ENCODE peak calls at places on chromosomes 3 and 15, in eight cellular contexts. M is stomach, Y is heart right ventricle, W is IMR-90, K is A549, O is tibial artery, I is prostate gland, H is body of pancreas. B is an unnamed sample. For H3K9me3, the result is how much of the 10 kb centered on the place peaks cover.

GRCh38 chr3:57659810-57660439 is 33.0 kb downstream of the DENND6A start:
- DNase-seq in M (no peak), Y (no peak), W (no peak), K (no peak), O (no peak), I (no peak), H (no peak), B (no peak)

GRCh38 chr3:11289864-11290263 is 17.7 kb downstream of the ATG7 start:
- DNase-seq in M (no peak), Y (no peak), W (no peak), K (no peak), O (no peak), I (no peak), H (no peak), B (no peak)

GRCh38 chr15:84699538-84700191 is 16.3 kb downstream of the SEC11A start:
- DNase-seq in M (no peak), Y (no peak), W (no peak), K (no peak), O (no peak), I (no peak), H (no peak), B (no peak)

GRCh38 chr15:74173545-74174215 is at the start of gene ISLR:
- DNase-seq in M (no peak), Y (peak), W (peak), K (no peak), O (peak), I (no peak), H (no peak), B (no peak)

GRCh38 chr3:172355836-172356235 is 92.4 kb downstream of the GHSR start:
- DNase-seq in M (peak), Y (no peak), W (peak), K (no peak), O (no peak), I (no peak), H (peak), B (no peak)

GRCh38 chr3:165513715-165514711 is 317.8 kb upstream of the SLITRK3 start:
- DNase-seq in M (no peak), Y (no peak), W (no peak), K (no peak), O (no peak), I (no peak), H (no peak), B (no peak)

GRCh38 chr3:125051715-125052581 is 3.8 kb downstream of the HEG1 start:
- DNase-seq in M (no peak), Y (peak), W (peak), K (no peak), O (peak), I (peak), H (no peak), B (peak)

GRCh38 chr3:8557298-8557697 is 55.7 kb downstream of the LMCD1 start:
- DNase-seq in M (no peak), Y (peak), W (peak), K (no peak), O (no peak), I (no peak), H (no peak), B (peak)

GRCh38 chr15:27767918-27768640 is 331.0 kb downstream of the OCA2 start:
- DNase-seq in M (no peak), Y (no peak), W (no peak), K (no peak), O (no peak), I (no peak), H (no peak), B (no peak)

GRCh38 chr3:14773691-14774128 is 45.1 kb upstream of the FGD5 start:
- DNase-seq in M (no peak), Y (no peak), W (no peak), K (no peak), O (peak), I (no peak), H (no peak), B (peak)

GRCh38 chr15:64216722-64217428 is 54.1 kb upstream of the PPIB start:
- DNase-seq in M (no peak), Y (no peak), W (no peak), K (no peak), O (no peak), I (no peak), H (peak), B (no peak)

GRCh38 chr15:69574506-69574905 is 121.9 kb downstream of the RPLP1 start:
- DNase-seq in M (no peak), Y (no peak), W (no peak), K (no peak), O (no peak), I (no peak), H (no peak), B (no peak)

GRCh38 chr3:178320481-178321352 is 215.5 kb upstream of the KCNMB2 start:
- DNase-seq in M (peak), Y (peak), W (peak), K (no peak), O (no peak), I (no peak), H (peak), B (peak)

GRCh38 chr3:167978071-167978470 is 117.7 kb downstream of the GOLIM4 start:
- DNase-seq in M (peak), Y (no peak), W (no peak), K (no peak), O (no peak), I (peak), H (no peak), B (no peak)

GRCh38 chr15:72319360-72319984 is 485 bp downstream of the CELF6 start:
- DNase-seq in M (peak), Y (peak), W (peak), K (peak), O (peak), I (peak), H (peak), B (no peak)

GRCh38 chr3:115792206-115792955 is 169.1 kb downstream of the GAP43 start:
- DNase-seq in M (no peak), Y (no peak), W (peak), K (no peak), O (no peak), I (no peak), H (no peak), B (no peak)

GRCh38 chr3:119514637-119515036 is 16.3 kb downstream of the TIMMDC1 start:
- DNase-seq in M (no peak), Y (no peak), W (no peak), K (no peak), O (no peak), I (no peak), H (no peak), B (no peak)

GRCh38 chr3:133424937-133425869 is 25.3 kb downstream of the BFSP2 start:
- DNase-seq in M (no peak), Y (no peak), W (no peak), K (no peak), O (no peak), I (no peak), H (no peak), B (no peak)

GRCh38 chr3:53045784-53046170 is at the start of gene SFMBT1:
- DNase-seq in M (peak), Y (peak), W (peak), K (peak), O (peak), I (peak), H (peak), B (no peak)

GRCh38 chr15:95025924-95026728 is 794.8 kb downstream of the MCTP2 start:
- DNase-seq in M (peak), Y (peak), W (peak), K (peak), O (no peak), I (no peak), H (no peak), B (no peak)

GRCh38 chr3:54139630-54140029 is 17.3 kb downstream of the CACNA2D3 start:
- DNase-seq in M (no peak), Y (no peak), W (no peak), K (no peak), O (no peak), I (no peak), H (no peak), B (no peak)

GRCh38 chr3:88150371-88150770 is 612 bp downstream of the C3orf38 start:
- DNase-seq in M (no peak), Y (no peak), W (no peak), K (no peak), O (no peak), I (no peak), H (no peak), B (no peak)

GRCh38 chr15:42156266-42156922 is at the start of gene PLA2G4F:
- DNase-seq in M (peak), Y (no peak), W (no peak), K (no peak), O (peak), I (peak), H (peak), B (no peak)

GRCh38 chr15:69631978-69632377 is 179.4 kb downstream of the RPLP1 start:
- DNase-seq in M (no peak), Y (no peak), W (no peak), K (no peak), O (no peak), I (no peak), H (no peak), B (no peak)

GRCh38 chr15:73560501-73561117 is 72.6 kb downstream of the NPTN start:
- DNase-seq in M (no peak), Y (peak), W (peak), K (peak), O (no peak), I (peak), H (no peak), B (no peak)

GRCh38 chr15:66595332-66595731 is 29.5 kb upstream of the LCTL start:
- DNase-seq in M (no peak), Y (no peak), W (no peak), K (no peak), O (no peak), I (no peak), H (no peak), B (no peak)

GRCh38 chr3:124995460-124995994 is 60.3 kb downstream of the HEG1 start:
- DNase-seq in M (peak), Y (peak), W (peak), K (peak), O (peak), I (peak), H (peak), B (peak)

GRCh38 chr3:99626415-99626788 is 12.0 kb upstream of the COL8A1 start:
- DNase-seq in M (no peak), Y (no peak), W (no peak), K (no peak), O (no peak), I (no peak), H (no peak), B (no peak)

GRCh38 chr3:193874997-193875593 is 260.9 kb upstream of the HES1 start:
- DNase-seq in M (no peak), Y (no peak), W (no peak), K (no peak), O (no peak), I (no peak), H (no peak), B (no peak)

GRCh38 chr3:175176556-175176955 is 317.4 kb downstream of the NAALADL2 start:
- DNase-seq in M (no peak), Y (no peak), W (no peak), K (no peak), O (no peak), I (no peak), H (no peak), B (no peak)

GRCh38 chr3:46660003-46660402 is 33.5 kb downstream of the ALS2CL start:
- DNase-seq in M (no peak), Y (no peak), W (no peak), K (no peak), O (no peak), I (no peak), H (no peak), B (peak)

GRCh38 chr15:60017538-60018199 is 13.6 kb downstream of the FOXB1 start:
- DNase-seq in M (no peak), Y (no peak), W (no peak), K (no peak), O (no peak), I (no peak), H (no peak), B (no peak)

GRCh38 chr15:84604804-84605203 is 4.0 kb downstream of the ZSCAN2 start:
- DNase-seq in M (no peak), Y (no peak), W (peak), K (no peak), O (peak), I (no peak), H (no peak), B (no peak)

GRCh38 chr3:36756272-36756671 is 8.1 kb downstream of the DCLK3 start:
- DNase-seq in M (no peak), Y (no peak), W (no peak), K (no peak), O (no peak), I (no peak), H (no peak), B (no peak)

GRCh38 chr15:43977072-43977884 is 150.5 kb downstream of the WDR76 start:
- DNase-seq in M (no peak), Y (no peak), W (no peak), K (no peak), O (no peak), I (no peak), H (no peak), B (no peak)

GRCh38 chr15:53506370-53506769 is 253.1 kb downstream of the WDR72 start:
- DNase-seq in M (no peak), Y (no peak), W (no peak), K (peak), O (no peak), I (no peak), H (no peak), B (no peak)

GRCh38 chr3:20240154-20240883 is 54.3 kb upstream of the SGO1 start:
- DNase-seq in M (no peak), Y (no peak), W (no peak), K (no peak), O (no peak), I (no peak), H (no peak), B (no peak)

GRCh38 chr3:20246662-20247061 is 60.7 kb upstream of the SGO1 start:
- DNase-seq in M (no peak), Y (no peak), W (no peak), K (no peak), O (no peak), I (no peak), H (no peak), B (no peak)

GRCh38 chr3:20250314-20250713 is 64.3 kb upstream of the SGO1 start:
- DNase-seq in M (no peak), Y (no peak), W (no peak), K (no peak), O (no peak), I (no peak), H (no peak), B (no peak)

GRCh38 chr3:20250786-20251185 is 64.8 kb upstream of the SGO1 start:
- DNase-seq in M (no peak), Y (no peak), W (no peak), K (no peak), O (no peak), I (no peak), H (no peak), B (no peak)

GRCh38 chr3:20245781-20246180 is 59.8 kb upstream of the SGO1 start:
- DNase-seq in M (no peak), Y (no peak), W (no peak), K (no peak), O (no peak), I (no peak), H (no peak), B (no peak)
- TF ChIP-seq CTCF in M (no peak), Y (no peak), W (no peak), K (no peak), O (no peak), I (no peak), H (no peak), B (no peak)

DNA sequence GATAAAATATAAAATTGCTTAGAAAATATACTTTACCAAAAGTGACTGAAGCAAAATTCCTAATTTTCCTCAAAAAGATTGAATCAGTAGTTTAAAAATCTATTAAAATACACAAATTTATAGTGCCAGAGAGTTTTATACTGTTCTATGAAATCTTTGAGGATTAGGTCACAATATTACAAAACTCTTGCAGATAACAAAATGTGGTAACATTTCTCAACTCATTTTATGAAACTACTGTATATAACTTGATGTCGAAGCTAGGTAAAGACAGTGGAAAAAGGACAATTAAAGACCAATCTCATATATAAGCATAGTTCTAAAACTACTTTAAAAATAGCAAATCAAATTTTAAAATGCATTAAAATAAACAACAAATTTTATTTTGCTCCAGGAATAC is 15.9 kb downstream of the VEPH1 start:
- DNase-seq in M (no peak), Y (no peak), W (peak), K (no peak), O (no peak), I (no peak), H (no peak), B (no peak)
- H3K9me3 ChIP-seq in M (under half), Y (under half), W (under half), K (under half), O (under half), I (under half), H (under half), B (under half)

GRCh38 chr3:23806322-23807160 is 786 bp downstream of the UBE2E1 start:
- DNase-seq in M (no peak), Y (peak), W (no peak), K (peak), O (peak), I (no peak), H (peak), B (no peak)

GRCh38 chr3:23807161-23808015 is 1.6 kb downstream of the UBE2E1 start:
- DNase-seq in M (no peak), Y (peak), W (peak), K (no peak), O (no peak), I (no peak), H (no peak), B (no peak)

GRCh38 chr3:23804441-23805227 is 1.1 kb upstream of the UBE2E1 start:
- DNase-seq in M (no peak), Y (no peak), W (no peak), K (no peak), O (no peak), I (no peak), H (no peak), B (no peak)

GRCh38 chr3:23805881-23806321 is at the start of gene UBE2E1:
- DNase-seq in M (peak), Y (peak), W (peak), K (peak), O (peak), I (peak), H (peak), B (peak)

GRCh38 chr3:23805228-23805880 is 401 bp upstream of the UBE2E1 start:
- DNase-seq in M (no peak), Y (no peak), W (no peak), K (peak), O (no peak), I (no peak), H (no peak), B (no peak)
- TF ChIP-seq CTCF in M (no peak), Y (no peak), W (no peak), K (no peak), O (no peak), I (no peak), H (no peak), B (no peak)

DNA sequence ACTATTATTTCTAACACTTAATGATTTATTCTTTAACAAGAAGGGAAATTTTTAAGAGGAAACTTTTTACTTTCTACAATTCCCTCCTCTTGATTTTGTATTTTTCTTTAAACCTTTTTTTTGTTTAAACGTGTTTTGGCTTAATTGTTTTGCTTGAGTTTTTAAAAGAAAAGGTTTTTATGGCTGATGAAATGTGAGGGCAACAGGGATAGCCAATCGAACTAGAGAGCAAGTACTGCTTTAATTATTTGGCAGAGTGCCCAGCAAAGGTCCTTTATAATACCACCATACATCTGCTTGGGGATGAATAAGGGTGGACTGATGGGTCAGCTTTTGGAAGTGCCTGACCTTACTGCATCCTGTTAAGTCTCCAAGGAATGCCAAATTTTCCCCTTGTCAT is 19.6 kb upstream of the MTHFS start:
- DNase-seq in M (no peak), Y (no peak), W (no peak), K (no peak), O (no peak), I (no peak), H (no peak), B (no peak)
- H3K9me3 ChIP-seq in M (under half), Y (under half), W (under half), K (half or more), O (half or more), I (under half), H (under half), B (under half)

DNA sequence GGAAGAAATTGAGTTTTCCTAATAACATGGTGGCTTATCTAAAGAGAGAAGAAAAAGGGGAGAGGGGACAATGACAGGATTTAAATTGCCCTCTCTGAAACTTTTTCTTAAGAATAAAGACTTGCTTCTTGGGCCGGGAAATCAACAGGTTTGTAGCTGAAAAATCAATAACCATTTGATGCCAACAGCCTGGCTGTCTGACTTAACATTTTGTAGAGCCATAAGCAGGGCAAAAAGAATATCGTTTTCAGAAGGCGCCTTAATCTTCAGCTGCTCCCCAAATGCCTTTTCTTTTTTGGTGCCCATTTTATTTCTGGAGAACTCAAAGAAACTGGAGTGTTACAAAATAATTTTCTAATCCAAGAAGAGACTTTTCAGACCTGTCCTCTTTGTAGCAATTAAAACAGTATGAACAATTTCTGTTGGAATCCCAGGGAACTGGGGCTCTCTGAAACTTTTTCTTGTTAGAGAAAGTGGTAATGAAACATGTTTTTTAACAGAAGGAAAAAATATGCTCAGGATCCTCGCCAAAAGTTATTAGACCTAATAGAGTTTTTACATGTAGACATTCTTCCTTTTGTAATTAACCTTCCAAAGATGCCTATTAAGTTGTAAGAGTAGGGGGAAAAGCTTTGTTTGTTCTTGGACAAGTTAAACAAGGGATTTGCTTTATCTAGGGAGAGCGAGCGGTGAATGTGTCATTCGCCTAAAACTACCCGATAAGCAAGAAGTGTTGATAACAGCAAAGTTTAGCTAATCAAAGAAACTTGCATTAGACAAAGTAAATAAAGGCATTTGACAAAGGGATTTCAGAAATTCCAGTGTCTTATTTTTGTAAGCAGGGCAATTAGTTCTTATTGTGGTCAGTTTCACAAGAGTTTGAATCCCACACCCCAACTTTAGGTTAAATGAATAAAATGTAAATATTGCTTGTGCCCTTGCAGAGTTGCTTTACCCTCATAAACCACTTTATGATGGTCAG is 2.2 kb downstream of the RARB start:
- DNase-seq in M (no peak), Y (no peak), W (peak), K (no peak), O (no peak), I (no peak), H (no peak), B (no peak)
- TF ChIP-seq CTCF in M (no peak), Y (no peak), W (no peak), K (no peak), O (no peak), I (no peak), H (no peak), B (no peak)